ENCODE peak calls at places on chromosomes 13 and 19, in nine cellular contexts. K, L, W, C, A, Q, U, Z and P are unnamed samples.

GRCh38 chr13:25489238-25489637 is 117.5 kb downstream of the ATP8A2 start:
- DNase-seq in Z (no peak), K (no peak), A (no peak), U (no peak), C (no peak), W (no peak), Q (no peak), L (peak; percentile 28), P (peak; percentile 67)

GRCh38 chr19:532578-533484 is 1.3 kb downstream of the CDC34 start:
- DNase-seq in Q (peak; percentile 59), U (no peak), Z (peak; percentile 78), K (peak; percentile 86), A (peak; percentile 86), W (no peak), L (peak; percentile 90), C (peak; percentile 80), P (peak; percentile 89)

GRCh38 chr19:51365211-51366049 is 758 bp downstream of the ETFB start:
- DNase-seq in W (no peak), C (no peak), K (no peak), U (no peak), A (no peak), L (peak; percentile 39), Z (peak; percentile 78), Q (peak; percentile 42), P (peak; percentile 68)

GRCh38 chr19:45999653-46000121 is 4.4 kb downstream of the CCDC61 start:
- DNase-seq in K (no peak), Q (no peak), U (peak; percentile 14), L (peak; percentile 87), Z (peak; percentile 39), C (peak; percentile 86), A (no peak), W (no peak), P (peak; percentile 84)

GRCh38 chr19:31154021-31154420 is 195.2 kb downstream of the TSHZ3 start:
- DNase-seq in L (no peak), U (no peak), C (no peak), W (no peak), Z (peak; percentile 76), A (no peak), Q (peak; percentile 63), K (no peak), P (no peak)

GRCh38 chr13:41407380-41407779 is 50.0 kb upstream of the RGCC start:
- DNase-seq in Z (peak; percentile 35), K (no peak), Q (no peak), W (no peak), C (no peak), U (no peak), L (no peak), A (no peak), P (no peak)

GRCh38 chr13:74661851-74662250 is 527.6 kb upstream of the KLF12 start:
- DNase-seq in K (no peak), U (no peak), A (no peak), W (no peak), L (no peak), Q (no peak), C (no peak), Z (no peak), P (no peak)

GRCh38 chr19:50300814-50301606 is 28.2 kb downstream of the KCNC3 start:
- DNase-seq in L (no peak), W (no peak), U (no peak), A (no peak), K (no peak), Q (peak; percentile 81), Z (peak; percentile 91), C (no peak), P (no peak)

GRCh38 chr19:50844296-50844935 is 10.3 kb upstream of the KLK3 start:
- DNase-seq in Q (no peak), A (no peak), Z (no peak), C (no peak), L (no peak), W (no peak), U (no peak), K (no peak), P (no peak)

GRCh38 chr19:58395979-58396627 is 647 bp downstream of the RNF225 start:
- DNase-seq in K (no peak), Z (no peak), C (no peak), Q (no peak), A (peak; percentile 69), W (no peak), L (peak; percentile 71), U (no peak), P (peak; percentile 78)

GRCh38 chr19:19426216-19426615 is 20.7 kb downstream of the GATAD2A start:
- DNase-seq in W (no peak), C (no peak), Z (no peak), L (no peak), A (no peak), K (no peak), Q (no peak), U (no peak), P (no peak)

GRCh38 chr19:34345934-34346333 is 19.1 kb upstream of the GPI start:
- DNase-seq in Q (peak; percentile 67), W (no peak), L (peak; percentile 95), U (peak; percentile 45), Z (peak; percentile 76), A (peak; percentile 76), K (peak; percentile 54), C (peak; percentile 86), P (peak; percentile 93)

DNA sequence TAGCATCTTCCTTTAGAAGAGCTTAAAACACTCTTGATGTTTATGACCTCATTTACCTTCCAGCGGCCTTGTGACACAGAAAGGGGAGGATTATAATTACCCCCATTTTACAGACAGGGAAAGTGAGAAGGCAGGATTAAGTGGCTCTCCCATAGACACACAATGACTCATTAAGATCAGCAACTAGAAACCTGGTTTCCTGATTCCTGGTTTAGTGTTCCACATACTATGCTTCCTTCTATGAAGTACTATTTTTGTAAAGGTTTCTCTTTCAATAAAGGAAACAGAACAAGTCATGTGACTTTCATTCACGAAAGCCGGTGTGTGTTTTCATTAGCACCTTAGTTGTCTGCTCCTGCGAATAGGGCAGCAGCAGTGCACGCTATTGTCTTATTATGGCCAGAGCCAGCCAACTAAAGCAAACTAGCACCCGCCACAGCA is 8.3 kb downstream of the IRS2 start:
- DNase-seq in K (no peak), L (no peak), W (no peak), Q (peak; percentile 65), U (no peak), Z (peak; percentile 57), A (no peak), C (no peak), P (no peak)
- H3K4me3 ChIP-seq in K (peak overlapping the region; percentile 78), L (no peak overlapping the region), W (no peak overlapping the region), Q (no peak overlapping the region), U (no peak overlapping the region), Z (no peak overlapping the region), A (peak overlapping the region; percentile 53), C (peak overlapping the region; percentile 84), P (peak overlapping the region; percentile 30)

GRCh38 chr19:14135355-14135754 is 1.0 kb downstream of the ASF1B start:
- DNase-seq in A (no peak), L (no peak), Z (no peak), C (no peak), K (no peak), W (no peak), Q (no peak), U (no peak), P (no peak)
- H3K4me3 ChIP-seq in A (no peak overlapping the region), L (peak overlapping the region; percentile 77), Z (peak overlapping the region; percentile 85), C (peak overlapping the region; percentile 68), K (no peak overlapping the region), W (peak overlapping the region; percentile 98), Q (peak overlapping the region; percentile 67), U (no peak overlapping the region), P (peak overlapping the region; percentile 85)

GRCh38 chr19:3833578-3834348 is 35.1 kb downstream of the ZFR2 start:
- DNase-seq in K (no peak), L (no peak), C (peak; percentile 22), A (no peak), Q (no peak), W (no peak), Z (no peak), U (no peak), P (no peak)
- H3K4me3 ChIP-seq in K (no peak overlapping the region), L (no peak overlapping the region), C (no peak overlapping the region), A (no peak overlapping the region), Q (no peak overlapping the region), W (no peak overlapping the region), Z (no peak overlapping the region), U (no peak overlapping the region), P (no peak overlapping the region)

GRCh38 chr13:50979187-50979586 is 69.6 kb downstream of the RNASEH2B start:
- DNase-seq in K (no peak), Q (no peak), U (no peak), W (no peak), Z (no peak), L (no peak), A (no peak), C (no peak), P (no peak)
- H3K4me3 ChIP-seq in K (no peak overlapping the region), Q (no peak overlapping the region), U (no peak overlapping the region), W (no peak overlapping the region), Z (no peak overlapping the region), L (no peak overlapping the region), A (no peak overlapping the region), C (no peak overlapping the region), P (no peak overlapping the region)

DNA sequence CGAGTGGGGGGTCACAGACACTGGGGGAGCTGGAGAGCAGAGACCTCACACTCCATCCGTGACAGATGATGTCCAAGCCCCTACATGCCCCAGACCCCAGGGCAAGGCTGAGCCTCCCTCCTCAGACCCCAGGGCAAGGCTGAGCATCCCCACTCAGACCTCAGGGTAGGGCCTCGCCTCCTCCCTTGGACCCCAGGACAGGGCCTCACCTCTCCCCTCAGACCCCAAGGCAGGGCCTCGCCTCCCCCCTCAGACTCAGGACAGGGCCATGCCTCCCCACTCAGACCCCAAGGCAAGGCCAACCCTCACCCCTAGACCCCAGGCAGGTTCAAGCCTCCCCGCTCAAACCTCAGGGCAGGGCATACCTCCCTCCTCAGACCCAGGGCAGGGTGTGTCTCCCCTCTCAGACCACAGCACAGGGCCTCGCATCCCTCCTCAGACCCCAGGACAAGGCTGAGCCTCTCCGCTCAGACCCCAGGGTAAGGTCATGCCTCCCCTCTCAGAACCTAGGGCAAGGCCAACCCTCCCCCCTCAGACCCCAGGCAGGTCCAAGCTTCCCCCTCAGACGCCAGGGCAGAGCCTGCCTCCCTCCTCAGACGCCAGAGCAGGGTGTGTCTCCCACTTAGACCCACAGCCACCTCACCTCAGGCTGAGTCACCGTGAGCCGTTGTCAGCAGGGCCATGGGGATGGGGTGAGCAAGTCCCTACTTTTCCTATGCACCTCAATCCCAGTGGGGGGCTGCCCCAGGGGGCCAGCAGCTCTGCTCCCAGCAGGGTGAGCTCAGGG is 1.7 kb upstream of the S1PR4 start:
- DNase-seq in C (no peak), W (no peak), U (peak; percentile 51), K (no peak), A (peak; percentile 87), Z (peak; percentile 72), L (no peak), Q (peak; percentile 43), P (no peak)
- H3K4me3 ChIP-seq in C (no peak overlapping the region), W (no peak overlapping the region), U (peak overlapping the region; percentile 31), K (no peak overlapping the region), A (peak overlapping the region; percentile 28), Z (no peak overlapping the region), L (no peak overlapping the region), Q (no peak overlapping the region), P (no peak overlapping the region)

GRCh38 chr13:92175330-92175729 is 776.9 kb downstream of the GPC5 start:
- DNase-seq in W (peak; percentile 14), C (peak; percentile 62), L (peak; percentile 67), A (no peak), U (no peak), Z (peak; percentile 30), K (no peak), Q (peak; percentile 82), P (peak; percentile 51)
- H3K4me3 ChIP-seq in W (no peak overlapping the region), C (no peak overlapping the region), L (no peak overlapping the region), A (no peak overlapping the region), U (no peak overlapping the region), Z (no peak overlapping the region), K (no peak overlapping the region), Q (no peak overlapping the region), P (no peak overlapping the region)